ENCODE peak calls at places on chromosomes 12 and 14, in ten cellular contexts. B is mesenchymal stem cell, G is endothelial cell of umbilical vein, T is GM23248, U is PC-3, P is mammary epithelial cell, D is neuronal stem cell, Z is HepG2, J is fibroblast of lung, H is endodermal cell. K is an unnamed sample. For H3K9me3, the result is how much of the 10 kb centered on the place peaks cover.

GRCh38 chr12:3000548-3001275 is 41.5 kb downstream of the TEAD4 start:
- DNase-seq in B (peak), G (no peak), T (peak), U (no peak), P (no peak), D (no peak), Z (peak), J (no peak), H (peak), K (no peak)

GRCh38 chr14:24252289-24253124 is 10.1 kb upstream of the TINF2 start:
- DNase-seq in B (no peak), G (no peak), T (no peak), U (no peak), P (no peak), D (no peak), Z (peak), J (no peak), H (no peak), K (no peak)

GRCh38 chr12:7143564-7143963 is 13.4 kb downstream of the CLSTN3 start:
- DNase-seq in B (no peak), G (no peak), T (no peak), U (no peak), P (no peak), D (no peak), Z (no peak), J (no peak), H (no peak), K (no peak)

GRCh38 chr12:75784591-75784990 is 247.0 kb downstream of the PHLDA1 start:
- DNase-seq in B (peak), G (peak), T (peak), U (peak), P (peak), D (no peak), Z (peak), J (no peak), H (no peak), K (peak)

GRCh38 chr12:115574831-115575230 is 702.7 kb downstream of the MED13L start:
- DNase-seq in B (no peak), G (no peak), T (no peak), U (no peak), P (no peak), D (no peak), Z (no peak), J (no peak), H (no peak), K (no peak)

GRCh38 chr14:73633517-73634332 is 11.1 kb upstream of the DNAL1 start:
- DNase-seq in B (peak), G (peak), T (peak), U (peak), P (peak), D (peak), Z (peak), J (peak), H (peak), K (peak)

GRCh38 chr12:59596232-59597143 is 659 bp downstream of the SLC16A7 start:
- DNase-seq in B (peak), G (peak), T (peak), U (peak), P (peak), D (peak), Z (peak), J (peak), H (peak), K (peak)

GRCh38 chr12:95412826-95413311 is 61.1 kb upstream of the METAP2 start:
- DNase-seq in B (peak), G (no peak), T (peak), U (peak), P (peak), D (no peak), Z (no peak), J (peak), H (peak), K (peak)

GRCh38 chr12:105033851-105034250 is 47.7 kb downstream of the NOPCHAP1 start:
- DNase-seq in B (no peak), G (no peak), T (no peak), U (no peak), P (no peak), D (no peak), Z (no peak), J (no peak), H (no peak), K (no peak)

GRCh38 chr12:15682826-15683225 is 106.4 kb downstream of the EPS8 start:
- DNase-seq in B (peak), G (no peak), T (peak), U (peak), P (peak), D (no peak), Z (no peak), J (peak), H (no peak), K (peak)

GRCh38 chr12:100401660-100402059 is 44.8 kb downstream of the SLC17A8 start:
- DNase-seq in B (peak), G (peak), T (peak), U (peak), P (peak), D (no peak), Z (no peak), J (peak), H (no peak), K (peak)

GRCh38 chr14:36996857-36997590 is 175.4 kb downstream of the SLC25A21 start:
- DNase-seq in B (no peak), G (no peak), T (no peak), U (no peak), P (peak), D (no peak), Z (no peak), J (no peak), H (no peak), K (no peak)
- H3K4me3 ChIP-seq in B (no peak), G (no peak), T (no peak), U (no peak), P (no peak), D (no peak), Z (no peak), J (no peak), H (no peak), K (no peak)

GRCh38 chr12:34356233-34356987 is 334.1 kb downstream of the ALG10 start:
- DNase-seq in B (no peak), G (no peak), T (no peak), U (peak), P (no peak), D (no peak), Z (no peak), J (no peak), H (no peak), K (no peak)

GRCh38 chr12:34354239-34355200 is 332.2 kb downstream of the ALG10 start:
- DNase-seq in B (no peak), G (no peak), T (no peak), U (no peak), P (no peak), D (no peak), Z (no peak), J (no peak), H (no peak), K (no peak)

GRCh38 chr12:34358198-34358597 is 335.9 kb downstream of the ALG10 start:
- DNase-seq in B (no peak), G (no peak), T (no peak), U (no peak), P (no peak), D (no peak), Z (no peak), J (no peak), H (no peak), K (no peak)

GRCh38 chr12:34361721-34362316 is 339.5 kb downstream of the ALG10 start:
- DNase-seq in B (no peak), G (no peak), T (no peak), U (no peak), P (no peak), D (no peak), Z (no peak), J (no peak), H (no peak), K (no peak)

GRCh38 chr12:34357791-34358190 is 335.5 kb downstream of the ALG10 start:
- DNase-seq in B (no peak), G (no peak), T (no peak), U (no peak), P (no peak), D (no peak), Z (no peak), J (no peak), H (no peak), K (no peak)
- H3K9me3 ChIP-seq in B (under half), G (under half), T (under half), U (under half), P (half or more), D (half or more), Z (under half), J (under half), H (under half), K (under half)

GRCh38 chr12:54666008-54666407 is 17.8 kb upstream of the DCD start:
- DNase-seq in B (no peak), G (no peak), T (no peak), U (no peak), P (no peak), D (no peak), Z (no peak), J (no peak), H (no peak), K (no peak)
- H3K9ac ChIP-seq in B (no peak), G (no peak), T (no peak), U (no peak), P (no peak), D (no peak), Z (no peak), J (no peak), H (no peak), K (no peak)

DNA sequence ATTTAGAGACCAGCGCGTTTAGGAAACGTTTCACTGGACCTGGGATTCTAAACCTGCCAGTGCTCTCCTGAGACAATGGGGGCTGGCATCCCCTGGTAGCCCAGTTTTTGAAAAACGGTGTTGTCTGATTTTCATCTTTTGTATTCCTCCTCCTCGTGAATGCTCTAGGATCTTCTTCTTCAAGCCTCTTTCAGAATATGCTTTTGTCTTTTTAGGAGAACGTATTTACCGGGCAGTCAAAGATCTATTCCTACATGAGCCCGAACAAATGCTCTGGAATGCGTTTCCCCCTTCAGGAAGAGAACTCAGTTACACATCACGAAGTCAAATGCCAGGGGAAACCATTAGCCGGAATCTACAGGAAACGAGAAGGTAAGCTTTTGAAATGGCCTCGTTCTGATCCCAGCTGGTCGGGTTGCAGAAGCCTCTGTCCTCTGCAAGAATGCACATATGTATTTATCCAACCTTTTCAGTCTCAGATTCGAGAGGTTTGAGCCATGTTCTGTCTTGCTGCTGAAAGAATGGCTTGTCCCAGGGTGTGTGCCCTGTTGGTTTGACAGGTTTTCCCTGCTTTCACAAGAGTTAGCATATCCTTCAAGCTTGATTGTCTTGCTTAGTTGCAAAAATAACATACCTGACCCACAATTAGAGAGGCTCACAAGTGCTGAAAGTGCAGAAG is 6.6 kb downstream of the KMT5A start:
- DNase-seq in B (peak), G (peak), T (peak), U (no peak), P (no peak), D (no peak), Z (no peak), J (no peak), H (no peak), K (peak)
- H3K4me3 ChIP-seq in B (peak), G (peak), T (peak), U (peak), P (peak), D (peak), Z (peak), J (peak), H (peak), K (peak)

DNA sequence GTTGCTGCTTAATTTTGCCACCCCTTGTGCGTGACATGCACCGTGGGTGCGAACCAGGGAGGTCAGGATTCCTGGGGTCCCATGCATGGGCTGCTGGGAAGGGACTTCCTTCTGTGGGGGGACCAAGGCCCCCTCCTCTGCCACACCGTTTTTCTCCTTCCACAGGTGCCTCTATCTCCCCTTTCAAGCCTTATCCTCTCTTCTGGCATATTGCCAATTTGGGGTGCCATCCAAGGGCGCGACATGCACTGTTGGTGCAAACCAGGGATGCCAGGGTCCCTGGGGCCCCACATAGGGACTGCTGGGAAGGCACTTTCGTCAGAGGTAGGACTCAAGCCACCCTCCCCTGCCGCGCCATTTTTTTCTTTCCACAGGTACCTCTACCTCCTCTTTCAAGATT is 289.0 kb downstream of the ALG10 start:
- DNase-seq in B (no peak), G (no peak), T (no peak), U (no peak), P (no peak), D (no peak), Z (no peak), J (no peak), H (no peak), K (no peak)
- H3K9me3 ChIP-seq in B (under half), G (under half), T (under half), U (under half), P (under half), D (half or more), Z (under half), J (under half), H (under half), K (under half)